ENCODE peak calls at places on chromosomes 7 and 10, in seven cellular contexts. V is WERI-Rb-1; T is K562; Y is esophagus squamous epithelium; M is ovary; C is Calu3; H is CD4-positive, alpha-beta T cell. X is an unnamed sample.

GRCh38 chr10:34933676-34934075 is 118.6 kb upstream of the PARD3 start:
- DNase-seq in C (no peak), M (peak), T (no peak), H (no peak), V (no peak), Y (no peak), X (no peak)

GRCh38 chr7:50957427-50957826 is 174.7 kb upstream of the GRB10 start:
- DNase-seq in M (no peak), Y (no peak), T (no peak), V (no peak), H (no peak), C (no peak), X (no peak)

GRCh38 chr7:139777304-139777890 is 401 bp downstream of the HIPK2 start:
- DNase-seq in H (peak), V (peak), T (peak), C (peak), M (peak), Y (no peak), X (peak)

GRCh38 chr10:110448682-110449418 is 48.9 kb upstream of the DUSP5 start:
- DNase-seq in H (no peak), T (no peak), M (no peak), Y (no peak), V (no peak), C (no peak), X (no peak)

GRCh38 chr10:14560274-14560673 is 214.4 kb downstream of the FAM107B start:
- DNase-seq in M (no peak), T (no peak), Y (no peak), H (peak), V (no peak), C (peak), X (no peak)

GRCh38 chr7:80415522-80415921 is 96.3 kb downstream of the GNAT3 start:
- DNase-seq in C (no peak), H (no peak), T (no peak), V (no peak), M (no peak), Y (no peak), X (no peak)

GRCh38 chr10:6755891-6756460 is 175.9 kb upstream of the PRKCQ start:
- DNase-seq in M (no peak), T (no peak), Y (no peak), C (no peak), V (no peak), H (no peak), X (peak)

GRCh38 chr7:122887198-122887597 is 938 bp upstream of the CADPS2 start:
- DNase-seq in M (peak), T (peak), H (no peak), C (peak), V (peak), Y (no peak), X (peak)

GRCh38 chr7:22426463-22427121 is 69.6 kb upstream of the RAPGEF5 start:
- DNase-seq in H (no peak), Y (no peak), M (no peak), C (no peak), T (no peak), V (no peak), X (no peak)

DNA sequence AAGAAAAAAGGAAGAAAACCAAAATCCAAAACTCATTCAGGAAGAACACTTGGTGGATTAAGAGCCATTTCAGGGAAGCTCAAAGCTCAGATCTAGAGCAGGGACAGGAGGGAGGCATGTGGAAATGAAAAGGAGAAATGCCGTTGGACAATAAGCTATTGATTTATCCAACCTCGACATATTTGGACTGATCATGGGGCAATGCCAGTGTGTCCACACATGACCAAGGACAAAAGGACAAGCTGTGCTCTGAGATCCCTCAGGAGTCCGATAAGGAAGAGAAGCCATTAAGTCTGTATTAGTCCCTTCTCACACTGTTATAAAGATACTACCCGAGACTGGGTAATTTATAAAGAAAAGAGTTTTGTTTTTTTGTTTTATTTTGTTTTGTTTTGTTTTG is 684.0 kb upstream of the CELF2 start:
- DNase-seq in C (no peak), Y (no peak), V (no peak), T (no peak), H (no peak), M (no peak), X (no peak)
- TF ChIP-seq CTCF in C (no peak), Y (no peak), V (no peak), T (no peak), H (no peak), M (no peak), X (no peak)

GRCh38 chr7:83648464-83649241 is at the start of gene SEMA3E:
- DNase-seq in T (no peak), M (no peak), C (peak), Y (no peak), H (no peak), V (no peak), X (no peak)
- TF ChIP-seq CTCF in T (no peak), M (no peak), C (no peak), Y (no peak), H (no peak), V (no peak), X (no peak)

DNA sequence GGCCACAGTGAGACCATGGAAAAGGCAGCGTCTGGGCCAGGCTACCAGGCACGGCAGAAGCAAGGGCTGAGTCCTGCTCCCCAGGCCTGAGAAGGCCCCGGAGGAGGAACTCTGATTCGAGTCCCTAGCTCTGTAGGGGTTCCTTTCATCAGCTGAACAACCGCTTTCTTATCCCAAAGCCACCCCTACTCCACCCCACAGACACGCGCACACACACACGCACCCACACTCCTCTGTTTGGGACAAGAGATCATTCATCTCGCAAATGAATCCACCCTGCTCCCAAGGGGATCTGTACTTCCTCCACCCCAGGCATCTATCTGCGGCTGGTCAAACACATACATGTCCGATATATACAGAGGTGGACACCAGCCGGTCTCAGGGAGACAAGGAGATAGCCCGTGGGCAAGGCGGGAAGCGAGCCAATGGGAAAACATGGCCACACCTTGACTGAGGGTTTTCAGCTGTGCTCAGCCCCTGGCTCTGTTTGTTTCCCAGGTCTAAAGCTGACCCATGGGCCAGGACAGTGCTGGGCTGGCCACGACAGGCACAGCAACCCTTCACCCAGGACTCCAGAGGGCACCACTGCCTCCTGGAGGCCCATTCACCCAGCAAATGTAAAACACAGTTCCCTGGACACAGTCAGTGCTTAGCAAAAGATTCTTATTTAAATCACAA is 7.3 kb downstream of the ZCCHC24 start:
- DNase-seq in V (no peak), M (peak), C (no peak), T (no peak), Y (no peak), H (no peak), X (no peak)
- TF ChIP-seq CTCF in V (peak), M (no peak), C (peak), T (peak), Y (peak), H (no peak), X (no peak)

DNA sequence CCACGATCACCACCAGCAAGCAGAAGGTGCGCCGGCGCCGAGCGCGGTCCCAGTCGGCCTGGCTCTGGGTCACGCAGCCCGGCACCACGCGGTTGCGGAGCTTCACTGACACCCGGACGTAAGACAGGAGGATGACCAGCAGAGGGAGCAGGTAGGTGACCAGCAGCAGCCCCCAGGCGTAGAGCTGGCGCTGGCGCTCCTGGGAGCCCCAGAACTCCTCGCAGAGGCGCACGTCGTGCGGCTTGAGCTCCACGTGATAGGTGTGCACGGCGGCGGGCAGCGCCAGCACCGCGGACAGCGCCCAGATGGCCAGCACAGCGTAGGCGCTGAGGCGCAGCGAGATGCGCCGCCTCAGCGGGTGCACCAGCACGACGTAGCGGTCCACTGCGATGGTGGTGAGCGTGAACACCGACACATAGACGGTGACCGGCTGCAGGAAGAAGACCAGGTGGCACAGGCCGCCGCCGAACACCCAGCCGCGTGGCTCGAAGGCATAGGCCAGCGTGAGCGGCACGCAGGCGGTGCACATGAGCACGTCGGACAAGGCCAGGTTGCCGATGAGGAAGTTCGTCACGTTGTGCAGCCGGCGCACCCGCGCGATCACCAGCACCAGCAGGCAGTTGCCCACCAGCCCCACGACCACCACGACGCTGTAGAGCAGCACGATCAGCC is 920 bp downstream of the PRLHR start:
- DNase-seq in H (peak), Y (no peak), V (peak), C (no peak), M (peak), T (peak), X (peak)
- TF ChIP-seq CTCF in H (peak), Y (no peak), V (peak), C (no peak), M (no peak), T (peak), X (peak)

DNA sequence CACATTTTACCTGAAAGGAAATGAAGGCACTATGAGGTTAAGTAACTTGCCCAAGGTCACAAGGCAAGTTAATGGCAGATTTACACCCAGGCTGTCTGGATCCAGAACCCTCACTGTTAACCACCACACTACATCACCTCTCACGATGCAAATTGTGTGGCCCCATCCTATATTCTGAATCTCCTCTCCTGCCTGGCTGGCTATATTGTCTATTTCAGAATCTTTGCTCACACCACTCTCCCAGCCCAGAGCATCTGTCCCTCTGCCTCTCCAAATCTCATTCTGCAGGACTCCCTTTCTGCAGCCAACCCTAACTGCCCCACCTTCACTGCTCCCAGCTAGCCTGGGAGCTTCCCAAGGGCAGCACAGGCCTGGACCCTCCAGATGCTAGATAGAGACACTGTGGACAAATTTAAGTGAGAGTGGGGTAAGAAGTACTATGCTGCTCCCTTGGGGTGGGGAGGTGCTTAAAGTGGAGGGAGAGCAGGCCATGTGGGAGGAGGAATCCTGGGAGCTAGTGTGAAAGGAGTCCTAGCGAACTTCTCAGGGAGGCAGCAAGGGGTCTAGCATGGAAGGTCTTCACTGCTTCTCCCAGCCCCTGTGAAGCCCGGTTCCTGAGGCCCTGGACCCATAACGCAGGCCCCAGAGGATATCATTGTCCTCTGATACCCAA is 786 bp downstream of the CUEDC2 start:
- DNase-seq in Y (no peak), H (no peak), C (no peak), V (peak), T (peak), M (no peak), X (no peak)
- TF ChIP-seq CTCF in Y (no peak), H (no peak), C (no peak), V (no peak), T (no peak), M (no peak), X (no peak)

X was measured in GM10248.